ENCODE peak calls at places on chromosomes 2 and 18, in seven cellular contexts. X, D, U, E, W, I and S are unnamed samples.

GRCh38 chr2:120504936-120505705 is 159.2 kb downstream of the INHBB start:
- DNase-seq in W (no peak), E (no peak), D (no peak), I (no peak), X (no peak), U (no peak), S (no peak)

GRCh38 chr2:130370490-130370889 is 14.6 kb downstream of the PTPN18 start:
- DNase-seq in D (no peak), X (no peak), E (no peak), W (no peak), I (no peak), U (no peak), S (no peak)

GRCh38 chr2:228731517-228731916 is 539.6 kb downstream of the PID1 start:
- DNase-seq in I (peak), U (no peak), W (peak), D (peak), X (no peak), E (no peak), S (peak)

GRCh38 chr2:205670292-205670691 is 12.0 kb upstream of the NRP2 start:
- DNase-seq in I (no peak), W (no peak), D (no peak), X (no peak), E (no peak), U (no peak), S (no peak)

GRCh38 chr2:172937884-172938712 is 137.5 kb upstream of the MAP3K20 start:
- DNase-seq in W (no peak), X (no peak), I (no peak), U (no peak), D (no peak), E (no peak), S (no peak)

GRCh38 chr2:37720533-37721218 is 49.2 kb upstream of the CDC42EP3 start:
- DNase-seq in W (no peak), E (no peak), D (no peak), U (no peak), I (no peak), X (no peak), S (peak)

GRCh38 chr2:127893494-127893893 is 7.7 kb upstream of the AMMECR1L start:
- DNase-seq in U (no peak), E (no peak), W (no peak), I (no peak), X (no peak), D (no peak), S (no peak)

GRCh38 chr2:201854841-201855240 is 48.5 kb downstream of the CDK15 start:
- DNase-seq in I (no peak), X (no peak), W (peak), E (no peak), U (no peak), D (peak), S (no peak)

GRCh38 chr2:239271471-239272255 is 129.2 kb downstream of the HDAC4 start:
- DNase-seq in W (no peak), D (no peak), X (no peak), E (no peak), I (no peak), U (no peak), S (peak)

GRCh38 chr2:217937446-217937845 is 65.3 kb downstream of the TNS1 start:
- DNase-seq in W (no peak), I (no peak), D (no peak), E (no peak), U (no peak), X (no peak), S (no peak)

GRCh38 chr18:14920976-14921375 is 173.0 kb downstream of the ANKRD30B start:
- DNase-seq in U (no peak), W (no peak), D (no peak), I (no peak), X (no peak), E (no peak), S (no peak)

GRCh38 chr2:147525724-147526489 is 318.9 kb upstream of the ACVR2A start:
- DNase-seq in U (no peak), D (no peak), W (no peak), E (no peak), I (no peak), X (no peak), S (no peak)

GRCh38 chr2:68121873-68122679 is 35.6 kb upstream of the PNO1 start:
- DNase-seq in E (peak), X (peak), U (peak), D (peak), W (peak), I (peak), S (peak)